ENCODE peak calls at places on chromosomes 7 and 10, in six cellular contexts. V is hepatocyte, I is transverse colon, A is A549, K is choroid plexus epithelial cell, W is HL-60. Z is an unnamed sample.

GRCh38 chr7:100000239-100000638 is 15.2 kb upstream of the ZKSCAN1 start:
- DNase-seq in V (no peak), I (no peak), A (no peak), K (no peak), W (no peak), Z (no peak)

GRCh38 chr7:69434350-69434749 is 163.9 kb upstream of the AUTS2 start:
- DNase-seq in V (no peak), I (no peak), A (no peak), K (peak; percentile 7), W (no peak), Z (no peak)

GRCh38 chr7:88431861-88432260 is 125.2 kb upstream of the STEAP4 start:
- DNase-seq in V (no peak), I (no peak), A (no peak), K (no peak), W (no peak), Z (no peak)

GRCh38 chr7:110296321-110296720 is 794.6 kb upstream of the LRRN3 start:
- DNase-seq in V (no peak), I (no peak), A (no peak), K (no peak), W (no peak), Z (no peak)

GRCh38 chr7:44051611-44052220 is 7.2 kb downstream of the DBNL start:
- DNase-seq in V (no peak), I (no peak), A (no peak), K (no peak), W (no peak), Z (no peak)

GRCh38 chr7:130943336-130943901 is 209.4 kb upstream of the KLF14 start:
- DNase-seq in V (no peak), I (no peak), A (peak; percentile 77), K (peak; percentile 92), W (no peak), Z (peak; percentile 55)

GRCh38 chr7:137727413-137727812 is 119.4 kb downstream of the DGKI start:
- DNase-seq in V (no peak), I (no peak), A (no peak), K (no peak), W (no peak), Z (no peak)

GRCh38 chr10:69160809-69161225 is 19.2 kb upstream of the SUPV3L1 start:
- DNase-seq in V (no peak), I (no peak), A (peak; percentile 29), K (peak; percentile 32), W (no peak), Z (peak; percentile 18)

GRCh38 chr7:4017785-4018184 is 664.3 kb upstream of the FOXK1 start:
- DNase-seq in V (no peak), I (no peak), A (no peak), K (no peak), W (no peak), Z (no peak)

GRCh38 chr7:41261081-41261480 is 441.8 kb downstream of the INHBA start:
- DNase-seq in V (no peak), I (no peak), A (no peak), K (no peak), W (no peak), Z (no peak)

GRCh38 chr10:86868353-86868752 is 89.1 kb downstream of the MMRN2 start:
- DNase-seq in V (peak; percentile 80), I (no peak), A (no peak), K (peak; percentile 43), W (no peak), Z (no peak)

GRCh38 chr7:148883233-148884048 is 650 bp downstream of the EZH2 start:
- DNase-seq in V (peak; percentile 53), I (peak; percentile 41), A (peak; percentile 11), K (no peak), W (no peak), Z (peak; percentile 37)

GRCh38 chr10:30857803-30858202 is 173.9 kb downstream of the ZNF438 start:
- DNase-seq in V (peak; percentile 24), I (peak; percentile 28), A (no peak), K (peak; percentile 91), W (peak; percentile 89), Z (peak; percentile 85)

GRCh38 chr7:77416621-77417371 is 647 bp upstream of the GSAP start:
- DNase-seq in V (no peak), I (no peak), A (peak; percentile 59), K (no peak), W (no peak), Z (no peak)

GRCh38 chr10:128032466-128032865 is 93.8 kb downstream of the MKI67 start:
- DNase-seq in V (no peak), I (no peak), A (no peak), K (no peak), W (no peak), Z (no peak)

GRCh38 chr7:50644114-50644513 is 78.9 kb upstream of the DDC start:
- DNase-seq in V (no peak), I (no peak), A (no peak), K (no peak), W (no peak), Z (no peak)

GRCh38 chr10:35355971-35356724 is 19.8 kb downstream of the CCNY start:
- DNase-seq in V (no peak), I (no peak), A (no peak), K (no peak), W (no peak), Z (no peak)

GRCh38 chr10:129465796-129466702 is 992 bp upstream of the MGMT start:
- DNase-seq in V (no peak), I (peak; percentile 14), A (no peak), K (no peak), W (no peak), Z (no peak)

GRCh38 chr7:101216001-101216859 is 1.2 kb downstream of the PLOD3 start:
- DNase-seq in V (no peak), I (no peak), A (no peak), K (peak; percentile 40), W (no peak), Z (no peak)

GRCh38 chr7:150340024-150340749 is 1.2 kb downstream of the RARRES2 start:
- DNase-seq in V (peak; percentile 69), I (peak; percentile 65), A (no peak), K (peak; percentile 37), W (no peak), Z (no peak)

GRCh38 chr10:44258460-44259089 is 126.3 kb downstream of the CXCL12 start:
- DNase-seq in V (no peak), I (no peak), A (no peak), K (no peak), W (no peak), Z (no peak)

GRCh38 chr7:151511946-151512345 is 7.7 kb downstream of the RHEB start:
- DNase-seq in V (no peak), I (no peak), A (no peak), K (peak; percentile 49), W (no peak), Z (peak; percentile 52)

DNA sequence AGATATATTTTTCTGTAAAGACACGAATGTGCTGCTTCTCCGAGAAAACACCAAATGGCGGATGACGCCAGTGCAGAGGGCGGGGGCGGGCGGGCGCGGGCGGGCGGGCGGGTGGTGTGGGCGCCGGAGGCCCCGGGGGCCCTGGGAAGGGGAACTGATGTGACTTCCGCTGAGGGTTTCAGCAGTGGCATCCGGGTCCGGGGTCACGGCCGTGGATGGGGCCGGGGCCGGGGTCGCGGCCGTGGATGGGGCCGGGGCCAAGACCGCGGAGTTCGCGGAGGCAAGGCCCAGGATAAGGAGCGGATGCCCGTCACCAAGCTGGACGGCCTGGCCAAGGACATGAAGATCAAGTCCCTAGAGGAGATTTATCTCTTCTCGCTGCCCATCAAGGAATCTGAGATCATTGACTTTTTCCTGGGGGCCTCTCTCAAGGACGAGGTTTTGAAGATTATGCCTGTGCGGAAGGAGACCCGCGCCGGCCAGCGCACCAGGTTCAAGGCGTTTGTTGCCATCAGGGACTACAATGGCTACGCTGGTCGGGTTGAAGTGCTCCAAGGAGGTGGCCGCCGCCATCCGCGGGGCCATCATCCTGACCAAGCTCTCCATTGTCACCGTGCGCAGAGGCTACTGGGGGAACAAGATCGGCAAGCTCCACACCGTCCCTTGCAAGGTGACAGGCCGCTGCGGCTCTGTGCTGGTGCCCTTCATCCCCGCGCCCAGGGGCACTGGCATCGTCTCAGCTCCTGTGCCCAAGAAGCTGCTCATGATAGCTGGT is 20.3 kb upstream of the IGF2BP3 start:
- DNase-seq in V (no peak), I (peak; percentile 38), A (peak; percentile 35), K (peak; percentile 34), W (no peak), Z (peak; percentile 73)
- H3K4me3 ChIP-seq in V (no peak overlapping the region), I (peak overlapping the region; percentile 52), A (peak overlapping the region; percentile 49), K (peak overlapping the region; percentile 59), W (peak overlapping the region; percentile 59), Z (peak overlapping the region; percentile 40)

GRCh38 chr10:132994811-132995210 is 52.4 kb upstream of the CFAP46 start:
- DNase-seq in V (no peak), I (no peak), A (no peak), K (no peak), W (no peak), Z (no peak)
- H3K4me3 ChIP-seq in V (no peak overlapping the region), I (peak overlapping the region; percentile 18), A (no peak overlapping the region), K (no peak overlapping the region), W (no peak overlapping the region), Z (peak overlapping the region; percentile 36)

GRCh38 chr10:11936389-11937152 is 106.0 kb downstream of the UPF2 start:
- DNase-seq in V (no peak), I (peak; percentile 57), A (no peak), K (no peak), W (no peak), Z (no peak)

GRCh38 chr10:11930342-11930978 is 107.3 kb downstream of the PROSER2 start:
- DNase-seq in V (no peak), I (no peak), A (no peak), K (peak; percentile 48), W (no peak), Z (no peak)

GRCh38 chr10:11931038-11931437 is 107.9 kb downstream of the PROSER2 start:
- DNase-seq in V (no peak), I (no peak), A (no peak), K (no peak), W (no peak), Z (no peak)

GRCh38 chr10:11934262-11934661 is 108.3 kb downstream of the UPF2 start:
- DNase-seq in V (no peak), I (peak; percentile 54), A (no peak), K (peak; percentile 27), W (no peak), Z (no peak)

GRCh38 chr10:11933837-11934236 is 108.8 kb downstream of the UPF2 start:
- DNase-seq in V (no peak), I (peak; percentile 46), A (no peak), K (no peak), W (no peak), Z (no peak)
- H3K4me3 ChIP-seq in V (no peak overlapping the region), I (no peak overlapping the region), A (no peak overlapping the region), K (no peak overlapping the region), W (no peak overlapping the region), Z (no peak overlapping the region)

DNA sequence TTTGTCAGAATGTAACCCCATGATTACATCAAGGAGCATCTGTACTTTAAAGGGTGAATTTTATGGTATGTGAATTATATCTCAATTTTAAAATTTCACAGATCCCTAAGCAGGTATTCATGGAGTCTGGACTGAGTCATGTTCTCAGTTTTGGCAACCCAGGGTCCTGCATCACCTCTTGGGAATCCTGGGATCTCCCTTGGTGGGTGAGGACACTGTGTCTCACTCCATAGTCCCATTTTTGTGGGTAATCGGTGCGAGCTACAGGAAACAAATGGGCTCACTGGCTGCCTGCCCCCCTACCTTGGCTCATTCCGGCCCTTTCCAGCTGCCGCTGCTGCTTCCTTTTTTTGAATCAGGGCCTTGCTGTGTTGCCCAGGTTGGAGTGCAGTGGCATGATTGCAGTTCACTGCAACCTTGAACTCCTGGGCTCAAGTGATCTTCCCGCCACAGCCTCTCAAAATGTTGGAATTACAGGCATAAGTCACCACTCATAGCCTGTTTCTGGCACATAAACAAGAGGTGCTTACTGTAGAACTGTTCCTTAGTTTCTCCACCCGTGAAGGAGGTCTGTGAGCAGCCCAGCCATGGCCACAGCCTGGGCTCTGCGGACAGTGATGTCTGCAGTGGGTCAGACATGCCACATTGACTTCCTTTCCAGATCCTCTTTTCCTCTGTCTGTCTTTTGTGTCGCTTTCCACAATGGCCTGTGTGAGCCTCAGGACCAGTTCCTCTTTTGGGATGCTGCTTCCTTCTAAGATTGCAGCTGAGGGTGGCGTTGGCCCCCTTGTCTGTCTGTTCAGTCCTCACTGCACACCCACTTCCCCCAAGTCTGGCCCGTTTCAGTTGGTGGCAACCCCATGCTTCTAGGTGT is 14.5 kb downstream of the PALD1 start:
- DNase-seq in V (no peak), I (peak; percentile 24), A (no peak), K (no peak), W (no peak), Z (no peak)
- H3K4me3 ChIP-seq in V (no peak overlapping the region), I (no peak overlapping the region), A (no peak overlapping the region), K (no peak overlapping the region), W (no peak overlapping the region), Z (no peak overlapping the region)